ENCODE peak calls at places on chromosomes 16 and 17, in seven cellular contexts. One of them, this sample, is unnamed. For H3K4me1, the result is how much of the 10 kb centered on the place peaks cover.

GRCh38 chr17:40714473-40714872 is 10.9 kb upstream of the KRT24 start:
- DNase-seq in mucosa of descending colon: no peak
- DNase-seq in fibroblast of lung: peak
- DNase-seq in transverse colon: no peak
- DNase-seq in Caco-2: no peak
- DNase-seq in endodermal cell: no peak
- DNase-seq in sigmoid colon: no peak
- DNase-seq in this sample: no peak

GRCh38 chr16:85027349-85027967 is at the start of gene KIAA0513:
- DNase-seq in mucosa of descending colon: peak
- DNase-seq in fibroblast of lung: peak
- DNase-seq in transverse colon: peak
- DNase-seq in Caco-2: peak
- DNase-seq in endodermal cell: peak
- DNase-seq in sigmoid colon: peak
- DNase-seq in this sample: peak

GRCh38 chr17:34370997-34371395 is 8.0 kb upstream of the CCL1 start:
- DNase-seq in mucosa of descending colon: no peak
- DNase-seq in fibroblast of lung: no peak
- DNase-seq in transverse colon: no peak
- DNase-seq in Caco-2: no peak
- DNase-seq in endodermal cell: peak
- DNase-seq in sigmoid colon: no peak
- DNase-seq in this sample: no peak

GRCh38 chr16:79685871-79686270 is 85.3 kb upstream of the MAF start:
- DNase-seq in mucosa of descending colon: no peak
- DNase-seq in fibroblast of lung: no peak
- DNase-seq in transverse colon: no peak
- DNase-seq in Caco-2: no peak
- DNase-seq in endodermal cell: no peak
- DNase-seq in sigmoid colon: no peak
- DNase-seq in this sample: no peak

GRCh38 chr16:12547608-12547922 is 256.1 kb downstream of the CPPED1 start:
- DNase-seq in mucosa of descending colon: no peak
- DNase-seq in fibroblast of lung: no peak
- DNase-seq in transverse colon: no peak
- DNase-seq in Caco-2: no peak
- DNase-seq in endodermal cell: no peak
- DNase-seq in sigmoid colon: no peak
- DNase-seq in this sample: no peak

GRCh38 chr17:11935734-11936406 is 61.4 kb downstream of the ZNF18 start:
- DNase-seq in mucosa of descending colon: no peak
- DNase-seq in fibroblast of lung: peak
- DNase-seq in transverse colon: peak
- DNase-seq in Caco-2: peak
- DNase-seq in endodermal cell: peak
- DNase-seq in sigmoid colon: no peak
- DNase-seq in this sample: peak

GRCh38 chr17:42891539-42892152 is 9.0 kb upstream of the G6PC1 start:
- DNase-seq in mucosa of descending colon: no peak
- DNase-seq in fibroblast of lung: peak
- DNase-seq in transverse colon: peak
- DNase-seq in Caco-2: peak
- DNase-seq in endodermal cell: peak
- DNase-seq in sigmoid colon: peak
- DNase-seq in this sample: peak

GRCh38 chr16:3035972-3036725 is 595 bp downstream of the BICDL2 start:
- DNase-seq in mucosa of descending colon: peak
- DNase-seq in fibroblast of lung: no peak
- DNase-seq in transverse colon: peak
- DNase-seq in Caco-2: peak
- DNase-seq in endodermal cell: peak
- DNase-seq in sigmoid colon: no peak
- DNase-seq in this sample: no peak

GRCh38 chr17:48915459-48916282 is 7.5 kb downstream of the UBE2Z start:
- DNase-seq in mucosa of descending colon: no peak
- DNase-seq in fibroblast of lung: peak
- DNase-seq in transverse colon: peak
- DNase-seq in Caco-2: peak
- DNase-seq in endodermal cell: no peak
- DNase-seq in sigmoid colon: no peak
- DNase-seq in this sample: no peak

GRCh38 chr16:17836868-17837602 is 366.3 kb upstream of the XYLT1 start:
- DNase-seq in mucosa of descending colon: no peak
- DNase-seq in fibroblast of lung: peak
- DNase-seq in transverse colon: no peak
- DNase-seq in Caco-2: peak
- DNase-seq in endodermal cell: peak
- DNase-seq in sigmoid colon: no peak
- DNase-seq in this sample: peak

GRCh38 chr16:72400257-72401078 is 228.5 kb upstream of the PMFBP1 start:
- DNase-seq in mucosa of descending colon: no peak
- DNase-seq in fibroblast of lung: peak
- DNase-seq in transverse colon: peak
- DNase-seq in Caco-2: peak
- DNase-seq in endodermal cell: peak
- DNase-seq in sigmoid colon: no peak
- DNase-seq in this sample: peak

GRCh38 chr17:11331790-11332526 is 90.9 kb downstream of the SHISA6 start:
- DNase-seq in mucosa of descending colon: no peak
- DNase-seq in fibroblast of lung: no peak
- DNase-seq in transverse colon: no peak
- DNase-seq in Caco-2: no peak
- DNase-seq in endodermal cell: peak
- DNase-seq in sigmoid colon: no peak
- DNase-seq in this sample: no peak

DNA sequence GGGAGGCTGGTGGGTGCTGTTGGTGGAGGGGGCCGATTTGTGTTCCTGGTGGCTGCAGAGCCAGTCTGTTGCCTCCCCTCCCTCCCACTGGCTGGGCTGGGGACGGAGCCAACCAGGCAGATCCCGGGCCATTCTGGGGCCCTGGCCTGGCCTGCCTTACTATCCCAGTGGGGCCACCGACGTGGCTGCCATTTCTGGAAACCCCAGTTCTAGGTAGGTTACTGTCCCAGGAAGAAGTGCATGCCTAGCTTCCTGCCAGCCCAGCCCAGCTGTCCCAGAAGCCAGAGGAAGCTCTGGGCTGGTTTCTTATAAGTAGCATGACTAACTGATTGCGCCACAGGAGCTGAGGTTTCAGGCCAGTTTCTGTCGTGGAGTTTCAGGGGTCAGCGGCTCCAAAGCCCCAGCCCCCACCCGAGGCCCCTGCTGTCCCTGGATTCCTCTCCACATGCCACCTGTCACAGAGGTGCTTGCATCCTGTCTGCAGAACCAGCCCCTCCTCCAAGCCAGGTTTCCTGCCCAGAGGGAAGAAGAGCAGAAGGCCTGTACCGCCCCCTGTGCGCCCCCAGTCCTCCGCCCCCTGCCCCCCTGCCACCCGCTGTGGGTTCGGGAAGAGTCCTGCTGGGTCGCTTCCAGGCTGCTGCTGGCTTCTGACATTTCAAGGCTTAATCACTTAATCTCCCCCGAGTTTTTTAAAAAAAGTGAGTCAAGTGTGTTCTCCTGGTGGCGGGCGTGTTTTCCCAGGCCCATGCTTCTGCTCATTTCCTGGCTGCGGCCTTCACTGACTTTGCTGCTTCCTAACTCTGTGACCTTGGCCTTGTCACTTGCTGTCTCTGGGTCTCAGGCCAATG is 13.2 kb downstream of the IL4R start:
- DNase-seq in mucosa of descending colon: peak
- DNase-seq in fibroblast of lung: peak
- DNase-seq in transverse colon: peak
- DNase-seq in Caco-2: peak
- DNase-seq in endodermal cell: peak
- DNase-seq in sigmoid colon: peak
- DNase-seq in this sample: peak
- H3K4me1 ChIP-seq in mucosa of descending colon: half or more
- H3K4me1 ChIP-seq in fibroblast of lung: under half
- H3K4me1 ChIP-seq in transverse colon: half or more
- H3K4me1 ChIP-seq in Caco-2: under half
- H3K4me1 ChIP-seq in endodermal cell: under half
- H3K4me1 ChIP-seq in sigmoid colon: under half
- H3K4me1 ChIP-seq in this sample: under half

GRCh38 chr17:64499805-64500486 is 3.1 kb upstream of the POLG2 start:
- DNase-seq in mucosa of descending colon: no peak
- DNase-seq in fibroblast of lung: peak
- DNase-seq in transverse colon: no peak
- DNase-seq in Caco-2: no peak
- DNase-seq in endodermal cell: no peak
- DNase-seq in sigmoid colon: no peak
- DNase-seq in this sample: no peak

GRCh38 chr17:64496786-64497564 is at the start of gene POLG2:
- DNase-seq in mucosa of descending colon: peak
- DNase-seq in fibroblast of lung: peak
- DNase-seq in transverse colon: peak
- DNase-seq in Caco-2: peak
- DNase-seq in endodermal cell: peak
- DNase-seq in sigmoid colon: peak
- DNase-seq in this sample: peak

GRCh38 chr17:64500487-64500859 is 3.6 kb upstream of the POLG2 start:
- DNase-seq in mucosa of descending colon: no peak
- DNase-seq in fibroblast of lung: no peak
- DNase-seq in transverse colon: no peak
- DNase-seq in Caco-2: no peak
- DNase-seq in endodermal cell: no peak
- DNase-seq in sigmoid colon: no peak
- DNase-seq in this sample: no peak

GRCh38 chr17:64497565-64498035 is 746 bp upstream of the POLG2 start:
- DNase-seq in mucosa of descending colon: no peak
- DNase-seq in fibroblast of lung: no peak
- DNase-seq in transverse colon: no peak
- DNase-seq in Caco-2: no peak
- DNase-seq in endodermal cell: no peak
- DNase-seq in sigmoid colon: no peak
- DNase-seq in this sample: no peak

GRCh38 chr17:64498308-64499203 is 1.7 kb upstream of the POLG2 start:
- DNase-seq in mucosa of descending colon: no peak
- DNase-seq in fibroblast of lung: no peak
- DNase-seq in transverse colon: no peak
- DNase-seq in Caco-2: peak
- DNase-seq in endodermal cell: no peak
- DNase-seq in sigmoid colon: no peak
- DNase-seq in this sample: no peak
- H3K4me1 ChIP-seq in mucosa of descending colon: half or more
- H3K4me1 ChIP-seq in fibroblast of lung: under half
- H3K4me1 ChIP-seq in transverse colon: half or more
- H3K4me1 ChIP-seq in Caco-2: under half
- H3K4me1 ChIP-seq in endodermal cell: under half
- H3K4me1 ChIP-seq in sigmoid colon: under half
- H3K4me1 ChIP-seq in this sample: under half

DNA sequence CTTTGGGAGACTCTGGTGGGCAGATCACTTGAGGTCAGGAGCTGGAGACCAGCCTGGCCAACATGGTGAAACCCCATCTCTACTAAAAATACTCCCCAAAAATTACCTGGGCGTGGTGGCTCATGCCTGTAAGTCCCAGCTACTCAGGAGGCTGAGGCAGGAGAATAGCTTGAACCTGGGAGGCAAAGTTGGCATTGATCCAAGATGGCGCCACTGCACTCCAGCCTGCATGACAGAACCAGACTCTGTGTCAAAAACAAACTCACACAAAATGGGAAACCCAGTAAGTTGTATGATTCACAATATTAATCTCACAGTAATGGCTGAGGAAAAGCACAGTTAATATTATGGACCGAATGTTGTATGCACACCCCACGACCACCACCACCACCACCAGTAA is 24.3 kb downstream of the WSB1 start:
- DNase-seq in mucosa of descending colon: no peak
- DNase-seq in fibroblast of lung: no peak
- DNase-seq in transverse colon: no peak
- DNase-seq in Caco-2: no peak
- DNase-seq in endodermal cell: no peak
- DNase-seq in sigmoid colon: peak
- DNase-seq in this sample: no peak
- H3K4me1 ChIP-seq in mucosa of descending colon: under half
- H3K4me1 ChIP-seq in fibroblast of lung: under half
- H3K4me1 ChIP-seq in transverse colon: under half
- H3K4me1 ChIP-seq in Caco-2: under half
- H3K4me1 ChIP-seq in endodermal cell: under half
- H3K4me1 ChIP-seq in sigmoid colon: under half
- H3K4me1 ChIP-seq in this sample: under half

DNA sequence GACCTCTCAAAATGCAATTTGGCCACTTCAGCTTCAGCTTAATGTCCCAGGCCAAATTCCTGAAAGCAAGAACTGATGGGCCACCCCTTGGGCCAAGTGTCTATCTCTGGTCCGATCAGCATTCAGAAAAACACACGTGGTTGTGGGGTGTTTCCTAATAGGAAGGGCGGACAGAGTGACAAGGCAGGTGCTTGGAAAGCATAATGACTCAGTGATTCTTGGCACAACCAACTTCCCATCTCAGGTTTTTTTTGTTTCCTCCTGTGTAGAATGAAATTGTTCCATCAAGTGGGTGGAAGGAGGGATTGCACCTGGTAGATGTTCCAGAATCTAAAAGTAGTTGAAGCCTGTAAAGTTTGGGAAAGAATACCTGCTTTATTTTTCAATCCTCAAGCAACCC is 155.6 kb downstream of the HS3ST2 start:
- DNase-seq in mucosa of descending colon: no peak
- DNase-seq in fibroblast of lung: no peak
- DNase-seq in transverse colon: no peak
- DNase-seq in Caco-2: no peak
- DNase-seq in endodermal cell: no peak
- DNase-seq in sigmoid colon: no peak
- DNase-seq in this sample: no peak
- H3K4me1 ChIP-seq in mucosa of descending colon: under half
- H3K4me1 ChIP-seq in fibroblast of lung: under half
- H3K4me1 ChIP-seq in transverse colon: under half
- H3K4me1 ChIP-seq in Caco-2: under half
- H3K4me1 ChIP-seq in endodermal cell: under half
- H3K4me1 ChIP-seq in sigmoid colon: under half
- H3K4me1 ChIP-seq in this sample: under half

This sample was measured in NT2/D1.